ENCODE peak calls at places on chromosomes 11 and 22, in five cellular contexts. G is K562, K is GM12878, A is H1, Q is HepG2. Y is an unnamed sample.

GRCh38 chr11:62974848-62975522 is 9.8 kb downstream of the SLC22A6 start:
- DNase-seq in G (peak), K (no peak), A (peak), Q (peak), Y (peak)

GRCh38 chr22:38866399-38867123 is 5.5 kb downstream of the CBX6 start:
- DNase-seq in A (peak), G (no peak), Q (no peak), K (no peak), Y (no peak)

GRCh38 chr11:58905716-58906547 is 33.4 kb upstream of the GLYATL1 start:
- DNase-seq in Q (no peak), K (no peak), A (peak), G (no peak), Y (no peak)

GRCh38 chr22:17836977-17837742 is 62.9 kb upstream of the BID start:
- DNase-seq in Q (no peak), A (no peak), G (no peak), K (no peak), Y (no peak)

GRCh38 chr11:48077251-48077650 is 96.9 kb downstream of the PTPRJ start:
- DNase-seq in A (no peak), G (no peak), Q (no peak), K (no peak), Y (no peak)

GRCh38 chr11:116404143-116404800 is 368.5 kb downstream of the BUD13 start:
- DNase-seq in G (no peak), A (no peak), Q (no peak), K (no peak), Y (no peak)

GRCh38 chr22:38697055-38697980 is 3.4 kb downstream of the JOSD1 start:
- DNase-seq in A (no peak), G (peak), Q (peak), K (no peak), Y (no peak)

GRCh38 chr11:31652528-31652927 is 143.0 kb downstream of the ELP4 start:
- DNase-seq in Q (no peak), K (no peak), A (no peak), G (no peak), Y (no peak)

GRCh38 chr22:47030143-47030641 is 267.7 kb downstream of the TBC1D22A start:
- DNase-seq in K (no peak), Q (no peak), A (no peak), G (no peak), Y (no peak)

GRCh38 chr22:38943181-38943580 is 14.2 kb upstream of the APOBEC3A start:
- DNase-seq in K (no peak), G (no peak), Q (no peak), A (no peak), Y (no peak)

GRCh38 chr11:95926714-95927113 is 2.8 kb upstream of the MTMR2 start:
- DNase-seq in A (no peak), Q (no peak), G (no peak), K (no peak), Y (no peak)

GRCh38 chr11:95924414-95924760 is 480 bp upstream of the MTMR2 start:
- DNase-seq in A (no peak), G (no peak), Q (peak), K (no peak), Y (no peak)

GRCh38 chr11:95923441-95923729 is 522 bp downstream of the MTMR2 start:
- DNase-seq in A (no peak), G (peak), K (no peak), Q (no peak), Y (no peak)

GRCh38 chr11:95923730-95924413 is at the start of gene MTMR2:
- DNase-seq in A (peak), K (peak), G (peak), Q (peak), Y (peak)

GRCh38 chr11:95925011-95925410 is 1.1 kb upstream of the MTMR2 start:
- DNase-seq in G (peak), K (no peak), A (no peak), Q (peak), Y (peak)
- TF ChIP-seq JUND in G (peak), K (no peak), A (no peak), Q (no peak), Y (peak)

GRCh38 chr11:73019996-73020395 is 122.1 kb downstream of the FCHSD2 start:
- DNase-seq in A (no peak), K (no peak), G (no peak), Q (peak), Y (no peak)
- TF ChIP-seq ATF3 in A (no peak), K (no peak), G (no peak), Q (no peak), Y (no peak)

DNA sequence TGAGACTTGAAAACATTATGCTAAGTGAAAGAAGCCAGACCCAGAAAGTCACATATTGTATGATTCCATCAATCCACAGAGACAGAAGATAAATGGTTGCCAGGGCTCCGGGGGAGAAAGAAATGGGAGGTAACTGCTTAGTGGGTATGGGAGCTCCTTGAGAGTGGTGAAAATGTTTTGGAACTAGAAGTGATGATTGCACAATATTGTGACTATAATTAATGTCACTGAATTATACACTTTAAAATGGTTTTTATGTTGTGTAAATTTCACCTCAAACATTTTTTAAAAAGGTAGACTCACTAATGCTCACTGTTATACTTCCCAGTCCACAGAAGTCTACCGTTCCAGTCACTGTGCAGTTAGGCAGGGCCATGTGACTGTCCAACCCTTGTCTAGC is 32.2 kb upstream of the AKIP1 start:
- DNase-seq in G (no peak), A (no peak), K (no peak), Q (no peak), Y (no peak)
- TF ChIP-seq JUND in G (no peak), A (no peak), K (no peak), Q (no peak), Y (no peak)

DNA sequence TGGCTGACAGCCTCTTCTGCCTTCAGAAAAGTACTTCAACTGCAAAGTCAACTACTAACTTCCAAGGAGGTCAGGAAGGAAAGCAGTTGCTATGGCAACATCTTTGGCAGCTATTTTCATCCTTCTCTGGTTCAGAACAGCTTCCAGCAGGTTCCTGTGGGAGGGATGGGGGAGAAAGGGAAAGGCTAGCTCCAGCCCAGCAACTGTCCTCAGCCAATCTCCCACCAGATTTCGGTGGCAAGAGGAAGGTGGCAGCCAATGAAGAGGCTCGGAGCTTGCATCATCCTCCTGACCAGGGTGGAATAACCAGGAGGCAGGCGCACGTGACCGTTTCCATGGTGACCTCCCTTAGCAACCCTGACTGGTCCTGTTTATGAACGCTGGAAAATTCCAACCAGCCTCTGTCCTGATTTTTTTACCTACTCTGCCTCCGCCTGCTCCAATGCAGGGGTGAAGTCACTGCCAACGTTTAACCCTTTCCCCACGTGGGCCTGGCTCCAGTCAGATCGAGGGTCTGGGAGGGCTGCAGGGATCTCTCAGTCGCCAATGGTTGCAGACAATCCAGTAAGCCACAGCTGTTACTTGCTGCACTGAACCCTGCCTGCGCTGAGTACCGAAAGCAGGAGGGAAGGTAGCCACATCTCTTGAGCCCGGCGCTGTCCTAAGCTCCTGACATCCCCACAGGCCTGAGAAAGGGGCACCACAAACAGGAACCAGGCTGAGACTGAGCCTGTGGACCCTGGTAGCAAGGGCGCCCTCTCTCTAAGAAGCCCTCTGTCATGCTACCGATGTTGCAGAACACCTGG is 11.2 kb upstream of the MALAT1 start:
- DNase-seq in K (no peak), A (peak), G (peak), Q (peak), Y (peak)
- TF ChIP-seq ATF3 in K (peak), A (peak), G (peak), Q (peak), Y (no peak)

DNA sequence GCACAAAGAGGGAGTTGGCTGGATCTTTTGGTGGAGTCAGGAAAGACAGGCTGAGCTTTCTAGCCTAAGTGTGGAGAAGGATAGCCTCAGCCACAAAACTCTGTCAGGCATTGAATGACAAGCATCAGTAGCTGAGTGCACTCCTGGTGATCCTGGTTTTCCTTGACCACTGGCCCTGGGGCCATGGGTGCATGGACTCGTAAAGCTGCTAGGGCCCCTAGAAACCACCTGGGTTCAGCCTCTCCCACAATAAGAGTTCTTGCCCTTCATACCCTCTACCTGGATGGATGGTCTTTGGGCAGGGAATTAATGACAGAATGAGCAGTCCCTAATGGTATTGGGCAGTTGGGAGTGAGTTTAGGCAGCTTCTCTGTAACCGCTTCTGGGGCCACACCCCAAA is 22.9 kb downstream of the TUB start:
- DNase-seq in G (no peak), K (no peak), A (no peak), Q (no peak), Y (no peak)
- TF ChIP-seq JUND in G (no peak), K (no peak), A (no peak), Q (no peak), Y (no peak)

DNA sequence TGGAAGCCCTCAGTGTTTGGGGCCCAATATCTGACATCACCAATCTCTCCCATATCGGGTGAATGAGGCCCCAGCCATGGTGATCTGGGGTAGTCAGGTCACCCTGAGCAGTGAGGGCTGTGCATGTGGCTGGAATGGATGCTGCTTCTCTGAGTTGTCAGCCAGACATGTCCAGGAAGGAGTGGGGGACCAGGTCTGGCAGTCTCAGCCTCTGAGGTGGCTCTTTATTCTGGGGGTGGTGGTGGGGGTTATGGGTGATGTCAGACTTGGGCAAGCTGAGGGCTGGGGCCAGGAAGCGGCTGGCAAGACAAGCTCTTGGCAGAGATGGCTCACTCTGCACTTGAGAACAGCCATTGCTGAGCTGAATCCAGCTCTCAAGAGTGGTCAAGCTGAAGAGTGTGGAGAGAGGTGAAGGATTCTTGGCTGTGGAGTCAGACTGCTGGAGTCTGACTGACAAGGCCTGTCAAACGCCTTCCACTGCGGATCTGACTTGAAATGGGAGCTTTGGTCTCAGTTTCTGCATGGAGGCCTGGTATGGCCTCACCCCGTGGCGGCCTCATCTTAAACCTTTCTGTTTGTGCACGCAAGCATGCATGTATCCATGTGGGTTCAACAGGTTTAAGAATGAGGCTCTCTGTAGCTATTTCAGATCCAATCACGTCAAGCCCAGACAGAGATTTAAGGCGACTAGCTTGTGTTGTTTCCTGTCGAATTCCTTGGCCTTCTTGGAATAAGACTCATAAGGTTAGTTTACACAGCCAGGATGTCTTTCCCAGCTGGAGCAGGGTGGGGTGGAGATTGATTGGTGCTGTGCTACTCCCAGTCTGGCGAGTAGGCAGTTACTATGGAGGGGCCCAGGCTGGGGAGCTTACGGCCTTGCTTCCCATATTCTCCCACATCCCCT is 83.9 kb upstream of the TIMP3 start:
- DNase-seq in G (no peak), A (no peak), K (no peak), Q (no peak), Y (no peak)
- TF ChIP-seq ATF3 in G (no peak), A (no peak), K (no peak), Q (no peak), Y (no peak)

Y was measured in HCT116.